ENCODE peak calls at places on chromosome 10, in six cellular contexts. One of them, this sample, is unnamed.

GRCh38 chr10:86393858-86394472 is 27.4 kb upstream of the GRID1 start:
- DNase-seq in A549: no peak
- DNase-seq in stimulated activated CD4-positive, alpha-beta T cell treated with anti-CD3 and anti-CD28 coated beads, Interleukin-12 subunit alpha, Interleukin-12 subunit beta, amount 100 ng/mL, for 48 hours: no peak
- DNase-seq in GM19239: no peak
- DNase-seq in cardiac muscle cell: no peak
- DNase-seq in NCI-H510A treated with DMSO at 0.1 percent for 48 hours: no peak
- DNase-seq in this sample: no peak

GRCh38 chr10:72353963-72354355 is 760 bp downstream of the DNAJB12 start:
- DNase-seq in cardiac muscle cell: peak; percentile 56
- DNase-seq in A549: peak; percentile 21
- DNase-seq in stimulated activated CD4-positive, alpha-beta T cell treated with anti-CD3 and anti-CD28 coated beads, Interleukin-12 subunit alpha, Interleukin-12 subunit beta, amount 100 ng/mL, for 48 hours: no peak
- DNase-seq in NCI-H510A treated with DMSO at 0.1 percent for 48 hours: peak; percentile 56
- DNase-seq in GM19239: no peak
- DNase-seq in this sample: peak; percentile 65

GRCh38 chr10:123422261-123422660 is 243.9 kb upstream of the GPR26 start:
- DNase-seq in NCI-H510A treated with DMSO at 0.1 percent for 48 hours: no peak
- DNase-seq in cardiac muscle cell: no peak
- DNase-seq in stimulated activated CD4-positive, alpha-beta T cell treated with anti-CD3 and anti-CD28 coated beads, Interleukin-12 subunit alpha, Interleukin-12 subunit beta, amount 100 ng/mL, for 48 hours: no peak
- DNase-seq in GM19239: no peak
- DNase-seq in A549: no peak
- DNase-seq in this sample: no peak

GRCh38 chr10:12606461-12606860 is 257.1 kb downstream of the CAMK1D start:
- DNase-seq in cardiac muscle cell: no peak
- DNase-seq in GM19239: no peak
- DNase-seq in stimulated activated CD4-positive, alpha-beta T cell treated with anti-CD3 and anti-CD28 coated beads, Interleukin-12 subunit alpha, Interleukin-12 subunit beta, amount 100 ng/mL, for 48 hours: no peak
- DNase-seq in NCI-H510A treated with DMSO at 0.1 percent for 48 hours: peak; percentile 69
- DNase-seq in A549: no peak
- DNase-seq in this sample: no peak

GRCh38 chr10:75430000-75430763 is 1.2 kb upstream of the LRMDA start:
- DNase-seq in stimulated activated CD4-positive, alpha-beta T cell treated with anti-CD3 and anti-CD28 coated beads, Interleukin-12 subunit alpha, Interleukin-12 subunit beta, amount 100 ng/mL, for 48 hours: no peak
- DNase-seq in NCI-H510A treated with DMSO at 0.1 percent for 48 hours: peak; percentile 53
- DNase-seq in A549: peak; percentile 38
- DNase-seq in cardiac muscle cell: no peak
- DNase-seq in GM19239: no peak
- DNase-seq in this sample: peak; percentile 96

GRCh38 chr10:123797813-123798212 is 93.8 kb downstream of the CPXM2 start:
- DNase-seq in GM19239: no peak
- DNase-seq in NCI-H510A treated with DMSO at 0.1 percent for 48 hours: no peak
- DNase-seq in cardiac muscle cell: no peak
- DNase-seq in A549: no peak
- DNase-seq in stimulated activated CD4-positive, alpha-beta T cell treated with anti-CD3 and anti-CD28 coated beads, Interleukin-12 subunit alpha, Interleukin-12 subunit beta, amount 100 ng/mL, for 48 hours: no peak
- DNase-seq in this sample: no peak

GRCh38 chr10:63429280-63429679 is 36.5 kb downstream of the JMJD1C start:
- DNase-seq in NCI-H510A treated with DMSO at 0.1 percent for 48 hours: no peak
- DNase-seq in stimulated activated CD4-positive, alpha-beta T cell treated with anti-CD3 and anti-CD28 coated beads, Interleukin-12 subunit alpha, Interleukin-12 subunit beta, amount 100 ng/mL, for 48 hours: no peak
- DNase-seq in A549: no peak
- DNase-seq in cardiac muscle cell: no peak
- DNase-seq in GM19239: no peak
- DNase-seq in this sample: no peak

GRCh38 chr10:114131094-114131493 is 42.9 kb downstream of the CCDC186 start:
- DNase-seq in NCI-H510A treated with DMSO at 0.1 percent for 48 hours: no peak
- DNase-seq in stimulated activated CD4-positive, alpha-beta T cell treated with anti-CD3 and anti-CD28 coated beads, Interleukin-12 subunit alpha, Interleukin-12 subunit beta, amount 100 ng/mL, for 48 hours: no peak
- DNase-seq in cardiac muscle cell: no peak
- DNase-seq in GM19239: peak; percentile 7
- DNase-seq in A549: no peak
- DNase-seq in this sample: no peak

GRCh38 chr10:98382691-98383101 is 32.3 kb downstream of the PYROXD2 start:
- DNase-seq in NCI-H510A treated with DMSO at 0.1 percent for 48 hours: no peak
- DNase-seq in cardiac muscle cell: no peak
- DNase-seq in GM19239: no peak
- DNase-seq in A549: no peak
- DNase-seq in stimulated activated CD4-positive, alpha-beta T cell treated with anti-CD3 and anti-CD28 coated beads, Interleukin-12 subunit alpha, Interleukin-12 subunit beta, amount 100 ng/mL, for 48 hours: no peak
- DNase-seq in this sample: no peak

GRCh38 chr10:15169555-15170407 is 1.3 kb upstream of the NMT2 start:
- DNase-seq in A549: no peak
- DNase-seq in stimulated activated CD4-positive, alpha-beta T cell treated with anti-CD3 and anti-CD28 coated beads, Interleukin-12 subunit alpha, Interleukin-12 subunit beta, amount 100 ng/mL, for 48 hours: no peak
- DNase-seq in NCI-H510A treated with DMSO at 0.1 percent for 48 hours: peak; percentile 9
- DNase-seq in GM19239: no peak
- DNase-seq in cardiac muscle cell: peak; percentile 12
- DNase-seq in this sample: no peak

GRCh38 chr10:74969530-74969929 is 141.9 kb upstream of the SAMD8 start:
- DNase-seq in cardiac muscle cell: no peak
- DNase-seq in stimulated activated CD4-positive, alpha-beta T cell treated with anti-CD3 and anti-CD28 coated beads, Interleukin-12 subunit alpha, Interleukin-12 subunit beta, amount 100 ng/mL, for 48 hours: no peak
- DNase-seq in A549: no peak
- DNase-seq in GM19239: no peak
- DNase-seq in NCI-H510A treated with DMSO at 0.1 percent for 48 hours: no peak
- DNase-seq in this sample: no peak

GRCh38 chr10:102230861-102231356 is 4.8 kb downstream of the ELOVL3 start:
- DNase-seq in GM19239: no peak
- DNase-seq in NCI-H510A treated with DMSO at 0.1 percent for 48 hours: peak; percentile 44
- DNase-seq in stimulated activated CD4-positive, alpha-beta T cell treated with anti-CD3 and anti-CD28 coated beads, Interleukin-12 subunit alpha, Interleukin-12 subunit beta, amount 100 ng/mL, for 48 hours: peak; percentile 8
- DNase-seq in A549: peak; percentile 40
- DNase-seq in cardiac muscle cell: peak; percentile 45
- DNase-seq in this sample: no peak

This sample was measured in Caco-2.